ENCODE peak calls at places on chromosomes 2 and 18, in four cellular contexts. G is T-helper 1 cell, S is A172, K is fibroblast of the conjunctiva. Z is an unnamed sample.

GRCh38 chr2:217551229-217551909 is 451.4 kb downstream of the TNS1 start:
- DNase-seq in K (no peak), S (peak), G (no peak), Z (no peak)

GRCh38 chr2:26970244-26970927 is at the start of gene MAPRE3:
- DNase-seq in K (peak), S (peak), G (peak), Z (peak)

GRCh38 chr2:74700643-74701377 is 46.8 kb downstream of the SEMA4F start:
- DNase-seq in K (no peak), S (no peak), G (no peak), Z (no peak)

GRCh38 chr2:19425419-19425818 is 67.0 kb upstream of the OSR1 start:
- DNase-seq in K (peak), S (no peak), G (no peak), Z (no peak)

GRCh38 chr2:181305151-181306123 is 151.7 kb upstream of the ITGA4 start:
- DNase-seq in S (no peak), K (no peak), G (peak), Z (peak)

GRCh38 chr2:47651296-47651695 is 131.6 kb upstream of the MSH6 start:
- DNase-seq in K (no peak), S (no peak), G (no peak), Z (no peak)

GRCh38 chr18:79863946-79864725 is 66.4 kb downstream of the KCNG2 start:
- DNase-seq in G (no peak), K (no peak), S (no peak), Z (no peak)

GRCh38 chr2:72813841-72814240 is 12.0 kb downstream of the EXOC6B start:
- DNase-seq in K (no peak), G (no peak), S (no peak), Z (no peak)

GRCh38 chr2:5683471-5683870 is 8.7 kb upstream of the SOX11 start:
- DNase-seq in G (no peak), K (no peak), S (no peak), Z (no peak)

GRCh38 chr2:197869501-197870111 is 65.2 kb downstream of the PLCL1 start:
- DNase-seq in G (peak), S (peak), K (no peak), Z (peak)

GRCh38 chr2:48322251-48322650 is 207.7 kb upstream of the STON1 start:
- DNase-seq in S (no peak), K (no peak), G (no peak), Z (no peak)

GRCh38 chr2:44398243-44398897 is 36.6 kb downstream of the CAMKMT start:
- DNase-seq in S (no peak), G (no peak), K (no peak), Z (no peak)

GRCh38 chr2:221377061-221377460 is 195.0 kb downstream of the EPHA4 start:
- DNase-seq in S (no peak), G (no peak), K (no peak), Z (no peak)

GRCh38 chr2:232354069-232354468 is 24.5 kb upstream of the ALPP start:
- DNase-seq in S (no peak), G (no peak), K (no peak), Z (no peak)

GRCh38 chr2:160417745-160418397 is 75.7 kb downstream of the RBMS1 start:
- DNase-seq in S (peak), K (no peak), G (no peak), Z (peak)

GRCh38 chr2:26840937-26841610 is 6.9 kb upstream of the DPYSL5 start:
- DNase-seq in K (no peak), G (no peak), S (no peak), Z (no peak)

GRCh38 chr2:162422894-162423293 is 79.0 kb downstream of the GCA start:
- DNase-seq in G (no peak), K (no peak), S (peak), Z (no peak)

GRCh38 chr2:121830809-121831208 is 75.4 kb downstream of the TSN start:
- DNase-seq in S (no peak), G (no peak), K (no peak), Z (no peak)

GRCh38 chr2:237291138-237291792 is 122.7 kb downstream of the COL6A3 start:
- DNase-seq in G (no peak), K (peak), S (peak), Z (peak)

GRCh38 chr2:9144617-9145016 is 62.0 kb upstream of the ASAP2 start:
- DNase-seq in G (no peak), K (no peak), S (no peak), Z (no peak)

Z was measured in activated CD8-positive, alpha-beta T cell treated with anti-CD3 and anti-CD28 coated beads for 36 hours.